ENCODE peak calls at places on chromosomes 2 and 18, in eight cellular contexts. Y is activated CD8-positive, alpha-beta memory T cell treated with anti-CD3 and anti-CD28 coated beads for 24 hours; C is GM12865; E is left kidney; U is HS-27A; T is activated CD4-positive, alpha-beta T cell treated with anti-CD3 and anti-CD28 coated beads, Interleukin-2, amount 10 ng/mL, durations not matched to agents 7 days and 5 days; D is small intestine; H is CD8-positive, alpha-beta T cell. P is an unnamed sample.

GRCh38 chr2:51624995-51625394 is 593.1 kb upstream of the NRXN1 start:
- DNase-seq in H (no peak), E (no peak), D (no peak), Y (no peak), C (no peak), T (no peak), U (no peak), P (no peak)

GRCh38 chr2:212480447-212480846 is 58.2 kb downstream of the ERBB4 start:
- DNase-seq in D (no peak), Y (no peak), T (no peak), U (no peak), E (no peak), C (no peak), H (no peak), P (no peak)

GRCh38 chr2:231469568-231469920 is 5.3 kb upstream of the NCL start:
- DNase-seq in D (no peak), Y (peak; percentile 41), E (no peak), T (no peak), H (no peak), C (no peak), U (no peak), P (no peak)

GRCh38 chr2:178628590-178628989 is 148.3 kb downstream of the PLEKHA3 start:
- DNase-seq in Y (no peak), H (no peak), C (no peak), D (no peak), T (no peak), U (no peak), E (no peak), P (no peak)

GRCh38 chr2:227655454-227655853 is 11.2 kb upstream of the SCYGR5 start:
- DNase-seq in D (peak; percentile 58), T (no peak), E (no peak), U (peak; percentile 48), C (no peak), Y (no peak), H (no peak), P (peak; percentile 94)

GRCh38 chr18:64240301-64240700 is 91.4 kb upstream of the LINC00305 start:
- DNase-seq in E (peak; percentile 64), T (no peak), U (no peak), C (no peak), D (no peak), Y (no peak), H (no peak), P (no peak)

GRCh38 chr2:86046985-86047384 is 58.7 kb downstream of the POLR1A start:
- DNase-seq in U (no peak), C (no peak), E (no peak), T (no peak), D (no peak), Y (no peak), H (no peak), P (peak; percentile 84)

GRCh38 chr2:1516798-1517060 is 103.5 kb downstream of the TPO start:
- DNase-seq in E (no peak), H (no peak), T (no peak), Y (no peak), C (no peak), D (no peak), U (no peak), P (no peak)

GRCh38 chr2:9336534-9337354 is 86.6 kb downstream of the ITGB1BP1 start:
- DNase-seq in Y (no peak), D (peak; percentile 89), T (no peak), H (no peak), U (peak; percentile 74), E (peak; percentile 86), C (no peak), P (no peak)

P was measured in trophoblast cell.